ENCODE peak calls at places on chromosomes 13 and 19, in nine cellular contexts. One of them, this sample, is unnamed.

GRCh38 chr13:110352735-110353134 is 45.7 kb downstream of the COL4A2 start:
- DNase-seq in iris pigment epithelial cell: no peak
- DNase-seq in HT1080: no peak
- DNase-seq in renal cortical epithelial cell: no peak
- DNase-seq in kidney glomerular epithelial cell: no peak
- DNase-seq in heart right ventricle: no peak
- DNase-seq in T-cell: no peak
- DNase-seq in GM10248: no peak
- DNase-seq in Ammon's horn: no peak
- DNase-seq in this sample: no peak

GRCh38 chr13:73677041-73677589 is 457.1 kb downstream of the KLF12 start:
- DNase-seq in iris pigment epithelial cell: peak; percentile 68
- DNase-seq in HT1080: peak; percentile 84
- DNase-seq in renal cortical epithelial cell: peak; percentile 24
- DNase-seq in kidney glomerular epithelial cell: no peak
- DNase-seq in heart right ventricle: no peak
- DNase-seq in T-cell: no peak
- DNase-seq in GM10248: no peak
- DNase-seq in Ammon's horn: no peak
- DNase-seq in this sample: no peak

GRCh38 chr13:98653471-98653985 is 76.6 kb upstream of the STK24 start:
- DNase-seq in iris pigment epithelial cell: peak; percentile 71
- DNase-seq in HT1080: peak; percentile 61
- DNase-seq in renal cortical epithelial cell: peak; percentile 76
- DNase-seq in kidney glomerular epithelial cell: peak; percentile 61
- DNase-seq in heart right ventricle: peak; percentile 64
- DNase-seq in T-cell: peak; percentile 70
- DNase-seq in GM10248: peak; percentile 85
- DNase-seq in Ammon's horn: peak; percentile 84
- DNase-seq in this sample: peak; percentile 84

GRCh38 chr19:17846146-17846545 is 1.6 kb downstream of the JAK3 start:
- DNase-seq in iris pigment epithelial cell: no peak
- DNase-seq in HT1080: no peak
- DNase-seq in renal cortical epithelial cell: no peak
- DNase-seq in kidney glomerular epithelial cell: no peak
- DNase-seq in heart right ventricle: no peak
- DNase-seq in T-cell: peak; percentile 35
- DNase-seq in GM10248: no peak
- DNase-seq in Ammon's horn: no peak
- DNase-seq in this sample: no peak

GRCh38 chr19:18538115-18538514 is 5.3 kb downstream of the FKBP8 start:
- DNase-seq in iris pigment epithelial cell: no peak
- DNase-seq in HT1080: no peak
- DNase-seq in renal cortical epithelial cell: no peak
- DNase-seq in kidney glomerular epithelial cell: no peak
- DNase-seq in heart right ventricle: no peak
- DNase-seq in T-cell: no peak
- DNase-seq in GM10248: no peak
- DNase-seq in Ammon's horn: no peak
- DNase-seq in this sample: no peak

GRCh38 chr13:100392709-100393630 is 195.6 kb downstream of the GGACT start:
- DNase-seq in iris pigment epithelial cell: peak; percentile 100
- DNase-seq in HT1080: peak; percentile 99
- DNase-seq in renal cortical epithelial cell: peak; percentile 100
- DNase-seq in kidney glomerular epithelial cell: peak; percentile 84
- DNase-seq in heart right ventricle: peak; percentile 18
- DNase-seq in T-cell: no peak
- DNase-seq in GM10248: peak; percentile 26
- DNase-seq in Ammon's horn: no peak
- DNase-seq in this sample: no peak

GRCh38 chr13:72004975-72005374 is 138.0 kb upstream of the DACH1 start:
- DNase-seq in iris pigment epithelial cell: peak; percentile 37
- DNase-seq in HT1080: no peak
- DNase-seq in renal cortical epithelial cell: no peak
- DNase-seq in kidney glomerular epithelial cell: no peak
- DNase-seq in heart right ventricle: no peak
- DNase-seq in T-cell: no peak
- DNase-seq in GM10248: no peak
- DNase-seq in Ammon's horn: no peak
- DNase-seq in this sample: no peak

GRCh38 chr19:40236366-40236765 is 9.9 kb upstream of the CCNP start:
- DNase-seq in iris pigment epithelial cell: no peak
- DNase-seq in HT1080: no peak
- DNase-seq in renal cortical epithelial cell: no peak
- DNase-seq in kidney glomerular epithelial cell: no peak
- DNase-seq in heart right ventricle: no peak
- DNase-seq in T-cell: no peak
- DNase-seq in GM10248: no peak
- DNase-seq in Ammon's horn: no peak
- DNase-seq in this sample: no peak

GRCh38 chr13:21118180-21118579 is 56.8 kb upstream of the LATS2 start:
- DNase-seq in iris pigment epithelial cell: no peak
- DNase-seq in HT1080: no peak
- DNase-seq in renal cortical epithelial cell: no peak
- DNase-seq in kidney glomerular epithelial cell: no peak
- DNase-seq in heart right ventricle: no peak
- DNase-seq in T-cell: no peak
- DNase-seq in GM10248: no peak
- DNase-seq in Ammon's horn: no peak
- DNase-seq in this sample: no peak

GRCh38 chr13:68523838-68524424 is 1293.8 kb upstream of the PCDH9 start:
- DNase-seq in iris pigment epithelial cell: no peak
- DNase-seq in HT1080: no peak
- DNase-seq in renal cortical epithelial cell: no peak
- DNase-seq in kidney glomerular epithelial cell: no peak
- DNase-seq in heart right ventricle: no peak
- DNase-seq in T-cell: no peak
- DNase-seq in GM10248: no peak
- DNase-seq in Ammon's horn: no peak
- DNase-seq in this sample: no peak

GRCh38 chr19:27580906-27581305 is 1632.0 kb downstream of the UQCRFS1 start:
- DNase-seq in iris pigment epithelial cell: no peak
- DNase-seq in HT1080: no peak
- DNase-seq in renal cortical epithelial cell: no peak
- DNase-seq in kidney glomerular epithelial cell: no peak
- DNase-seq in heart right ventricle: no peak
- DNase-seq in T-cell: no peak
- DNase-seq in GM10248: no peak
- DNase-seq in Ammon's horn: no peak
- DNase-seq in this sample: no peak

GRCh38 chr13:49315036-49315565 is 67.4 kb downstream of the CDADC1 start:
- DNase-seq in iris pigment epithelial cell: peak; percentile 41
- DNase-seq in HT1080: peak; percentile 17
- DNase-seq in renal cortical epithelial cell: peak; percentile 24
- DNase-seq in kidney glomerular epithelial cell: no peak
- DNase-seq in heart right ventricle: no peak
- DNase-seq in T-cell: no peak
- DNase-seq in GM10248: no peak
- DNase-seq in Ammon's horn: no peak
- DNase-seq in this sample: no peak

GRCh38 chr19:57351867-57352266 is 796 bp downstream of the ZNF304 start:
- DNase-seq in iris pigment epithelial cell: peak; percentile 27
- DNase-seq in HT1080: no peak
- DNase-seq in renal cortical epithelial cell: no peak
- DNase-seq in kidney glomerular epithelial cell: no peak
- DNase-seq in heart right ventricle: no peak
- DNase-seq in T-cell: no peak
- DNase-seq in GM10248: no peak
- DNase-seq in Ammon's horn: no peak
- DNase-seq in this sample: peak; percentile 7

GRCh38 chr19:42113641-42114348 is 18.5 kb downstream of the POU2F2 start:
- DNase-seq in iris pigment epithelial cell: peak; percentile 97
- DNase-seq in HT1080: peak; percentile 100
- DNase-seq in renal cortical epithelial cell: peak; percentile 94
- DNase-seq in kidney glomerular epithelial cell: peak; percentile 77
- DNase-seq in heart right ventricle: no peak
- DNase-seq in T-cell: no peak
- DNase-seq in GM10248: peak; percentile 62
- DNase-seq in Ammon's horn: no peak
- DNase-seq in this sample: peak; percentile 69

GRCh38 chr13:50236898-50237318 is 221.7 kb downstream of the KCNRG start:
- DNase-seq in iris pigment epithelial cell: no peak
- DNase-seq in HT1080: no peak
- DNase-seq in renal cortical epithelial cell: no peak
- DNase-seq in kidney glomerular epithelial cell: no peak
- DNase-seq in heart right ventricle: no peak
- DNase-seq in T-cell: peak; percentile 18
- DNase-seq in GM10248: peak; percentile 60
- DNase-seq in Ammon's horn: no peak
- DNase-seq in this sample: peak; percentile 28

GRCh38 chr13:31775148-31775547 is 35.8 kb downstream of the RXFP2 start:
- DNase-seq in iris pigment epithelial cell: no peak
- DNase-seq in HT1080: no peak
- DNase-seq in renal cortical epithelial cell: no peak
- DNase-seq in kidney glomerular epithelial cell: no peak
- DNase-seq in heart right ventricle: no peak
- DNase-seq in T-cell: no peak
- DNase-seq in GM10248: no peak
- DNase-seq in Ammon's horn: no peak
- DNase-seq in this sample: no peak

GRCh38 chr19:42420055-42420544 is 7.1 kb downstream of the LIPE start:
- DNase-seq in iris pigment epithelial cell: peak; percentile 59
- DNase-seq in HT1080: peak; percentile 48
- DNase-seq in renal cortical epithelial cell: no peak
- DNase-seq in kidney glomerular epithelial cell: peak; percentile 12
- DNase-seq in heart right ventricle: peak; percentile 64
- DNase-seq in T-cell: peak; percentile 72
- DNase-seq in GM10248: peak; percentile 87
- DNase-seq in Ammon's horn: peak; percentile 48
- DNase-seq in this sample: peak; percentile 90

GRCh38 chr13:44140146-44140545 is 233.5 kb upstream of the SERP2 start:
- DNase-seq in iris pigment epithelial cell: no peak
- DNase-seq in HT1080: no peak
- DNase-seq in renal cortical epithelial cell: no peak
- DNase-seq in kidney glomerular epithelial cell: no peak
- DNase-seq in heart right ventricle: no peak
- DNase-seq in T-cell: no peak
- DNase-seq in GM10248: no peak
- DNase-seq in Ammon's horn: no peak
- DNase-seq in this sample: no peak

GRCh38 chr19:18995804-18996241 is 37.5 kb downstream of the SUGP2 start:
- DNase-seq in iris pigment epithelial cell: peak; percentile 88
- DNase-seq in HT1080: peak; percentile 71
- DNase-seq in renal cortical epithelial cell: peak; percentile 90
- DNase-seq in kidney glomerular epithelial cell: peak; percentile 62
- DNase-seq in heart right ventricle: peak; percentile 33
- DNase-seq in T-cell: no peak
- DNase-seq in GM10248: peak; percentile 54
- DNase-seq in Ammon's horn: peak; percentile 89
- DNase-seq in this sample: peak; percentile 78

GRCh38 chr13:76944457-76944856 is 3.9 kb upstream of the ACOD1 start:
- DNase-seq in iris pigment epithelial cell: peak; percentile 80
- DNase-seq in HT1080: peak; percentile 60
- DNase-seq in renal cortical epithelial cell: peak; percentile 46
- DNase-seq in kidney glomerular epithelial cell: peak; percentile 11
- DNase-seq in heart right ventricle: no peak
- DNase-seq in T-cell: no peak
- DNase-seq in GM10248: no peak
- DNase-seq in Ammon's horn: no peak
- DNase-seq in this sample: no peak

GRCh38 chr19:13825489-13826475 is 30.5 kb downstream of the ZSWIM4 start:
- DNase-seq in iris pigment epithelial cell: no peak
- DNase-seq in HT1080: no peak
- DNase-seq in renal cortical epithelial cell: no peak
- DNase-seq in kidney glomerular epithelial cell: no peak
- DNase-seq in heart right ventricle: no peak
- DNase-seq in T-cell: no peak
- DNase-seq in GM10248: no peak
- DNase-seq in Ammon's horn: no peak
- DNase-seq in this sample: no peak

GRCh38 chr19:5926641-5927438 is 12.8 kb downstream of the CAPS start:
- DNase-seq in iris pigment epithelial cell: peak; percentile 42
- DNase-seq in HT1080: no peak
- DNase-seq in renal cortical epithelial cell: no peak
- DNase-seq in kidney glomerular epithelial cell: no peak
- DNase-seq in heart right ventricle: peak; percentile 58
- DNase-seq in T-cell: no peak
- DNase-seq in GM10248: no peak
- DNase-seq in Ammon's horn: no peak
- DNase-seq in this sample: no peak

GRCh38 chr19:1302534-1303239 is 17.0 kb downstream of the EFNA2 start:
- DNase-seq in iris pigment epithelial cell: no peak
- DNase-seq in HT1080: no peak
- DNase-seq in renal cortical epithelial cell: no peak
- DNase-seq in kidney glomerular epithelial cell: no peak
- DNase-seq in heart right ventricle: no peak
- DNase-seq in T-cell: no peak
- DNase-seq in GM10248: no peak
- DNase-seq in Ammon's horn: peak; percentile 81
- DNase-seq in this sample: no peak

GRCh38 chr13:91313103-91313502 is 34.4 kb upstream of the MIR17HG start:
- DNase-seq in iris pigment epithelial cell: peak; percentile 3
- DNase-seq in HT1080: peak; percentile 66
- DNase-seq in renal cortical epithelial cell: peak; percentile 23
- DNase-seq in kidney glomerular epithelial cell: no peak
- DNase-seq in heart right ventricle: no peak
- DNase-seq in T-cell: no peak
- DNase-seq in GM10248: no peak
- DNase-seq in Ammon's horn: peak; percentile 58
- DNase-seq in this sample: peak; percentile 12

GRCh38 chr13:28355822-28356371 is 139.0 kb downstream of the FLT1 start:
- DNase-seq in iris pigment epithelial cell: peak; percentile 98
- DNase-seq in HT1080: peak; percentile 80
- DNase-seq in renal cortical epithelial cell: no peak
- DNase-seq in kidney glomerular epithelial cell: no peak
- DNase-seq in heart right ventricle: no peak
- DNase-seq in T-cell: peak; percentile 4
- DNase-seq in GM10248: no peak
- DNase-seq in Ammon's horn: no peak
- DNase-seq in this sample: no peak

GRCh38 chr13:85223883-85224656 is 575.1 kb downstream of the SLITRK6 start:
- DNase-seq in iris pigment epithelial cell: no peak
- DNase-seq in HT1080: no peak
- DNase-seq in renal cortical epithelial cell: no peak
- DNase-seq in kidney glomerular epithelial cell: no peak
- DNase-seq in heart right ventricle: no peak
- DNase-seq in T-cell: no peak
- DNase-seq in GM10248: no peak
- DNase-seq in Ammon's horn: no peak
- DNase-seq in this sample: no peak

GRCh38 chr19:1411255-1412191 is 4.1 kb downstream of the DAZAP1 start:
- DNase-seq in iris pigment epithelial cell: peak; percentile 42
- DNase-seq in HT1080: no peak
- DNase-seq in renal cortical epithelial cell: no peak
- DNase-seq in kidney glomerular epithelial cell: no peak
- DNase-seq in heart right ventricle: peak; percentile 75
- DNase-seq in T-cell: peak; percentile 38
- DNase-seq in GM10248: no peak
- DNase-seq in Ammon's horn: peak; percentile 97
- DNase-seq in this sample: no peak

GRCh38 chr13:33349314-33349995 is 63.9 kb upstream of the STARD13 start:
- DNase-seq in iris pigment epithelial cell: no peak
- DNase-seq in HT1080: no peak
- DNase-seq in renal cortical epithelial cell: no peak
- DNase-seq in kidney glomerular epithelial cell: no peak
- DNase-seq in heart right ventricle: no peak
- DNase-seq in T-cell: no peak
- DNase-seq in GM10248: no peak
- DNase-seq in Ammon's horn: peak; percentile 32
- DNase-seq in this sample: no peak

GRCh38 chr19:33216198-33216830 is 9.3 kb downstream of the SLC7A10 start:
- DNase-seq in iris pigment epithelial cell: no peak
- DNase-seq in HT1080: no peak
- DNase-seq in renal cortical epithelial cell: no peak
- DNase-seq in kidney glomerular epithelial cell: no peak
- DNase-seq in heart right ventricle: no peak
- DNase-seq in T-cell: no peak
- DNase-seq in GM10248: no peak
- DNase-seq in Ammon's horn: no peak
- DNase-seq in this sample: no peak

GRCh38 chr19:10850631-10851030 is 2.4 kb downstream of the C19orf38 start:
- DNase-seq in iris pigment epithelial cell: no peak
- DNase-seq in HT1080: no peak
- DNase-seq in renal cortical epithelial cell: no peak
- DNase-seq in kidney glomerular epithelial cell: no peak
- DNase-seq in heart right ventricle: no peak
- DNase-seq in T-cell: no peak
- DNase-seq in GM10248: no peak
- DNase-seq in Ammon's horn: no peak
- DNase-seq in this sample: no peak